ENCODE peak calls at places on chromosomes 7 and 10, in eight cellular contexts. One of them, this sample, is unnamed.

GRCh38 chr7:156819733-156820295 is 73.2 kb downstream of the LMBR1 start:
- DNase-seq in activated T-helper 1 cell treated with anti-CD3 and anti-CD28 coated beads, Interleukin-12 subunit alpha, Interleukin-12 subunit beta, Interleukin-2, Interleukin-4 antibody, amounts not matched to agents 30 ng/mL and 10 ng/mL and 1 ng/mL, durations not matched to agents 14 hours and 24 hours and 36 hours: no peak
- DNase-seq in head of caudate nucleus: no peak
- DNase-seq in aorta: no peak
- DNase-seq in Panc1: no peak
- DNase-seq in EL: no peak
- DNase-seq in DMS153: no peak
- DNase-seq in stimulated activated CD4-positive, alpha-beta T cell treated with anti-CD3 and anti-CD28 coated beads, TNF-alpha, amount 100 ng/mL, for 24 hours: no peak
- DNase-seq in this sample: no peak

GRCh38 chr10:33353334-33353733 is 18.9 kb upstream of the NRP1 start:
- DNase-seq in head of caudate nucleus: peak; percentile 47
- DNase-seq in activated T-helper 1 cell treated with anti-CD3 and anti-CD28 coated beads, Interleukin-12 subunit alpha, Interleukin-12 subunit beta, Interleukin-2, Interleukin-4 antibody, amounts not matched to agents 30 ng/mL and 10 ng/mL and 1 ng/mL, durations not matched to agents 14 hours and 24 hours and 36 hours: no peak
- DNase-seq in aorta: no peak
- DNase-seq in Panc1: no peak
- DNase-seq in EL: no peak
- DNase-seq in stimulated activated CD4-positive, alpha-beta T cell treated with anti-CD3 and anti-CD28 coated beads, TNF-alpha, amount 100 ng/mL, for 24 hours: no peak
- DNase-seq in DMS153: no peak
- DNase-seq in this sample: no peak

GRCh38 chr7:135773451-135773850 is 24.8 kb upstream of the FAM180A start:
- DNase-seq in head of caudate nucleus: no peak
- DNase-seq in EL: no peak
- DNase-seq in aorta: no peak
- DNase-seq in stimulated activated CD4-positive, alpha-beta T cell treated with anti-CD3 and anti-CD28 coated beads, TNF-alpha, amount 100 ng/mL, for 24 hours: no peak
- DNase-seq in DMS153: peak; percentile 74
- DNase-seq in Panc1: no peak
- DNase-seq in activated T-helper 1 cell treated with anti-CD3 and anti-CD28 coated beads, Interleukin-12 subunit alpha, Interleukin-12 subunit beta, Interleukin-2, Interleukin-4 antibody, amounts not matched to agents 30 ng/mL and 10 ng/mL and 1 ng/mL, durations not matched to agents 14 hours and 24 hours and 36 hours: no peak
- DNase-seq in this sample: no peak

GRCh38 chr7:98470131-98470985 is 69.5 kb upstream of the BAIAP2L1 start:
- DNase-seq in DMS153: no peak
- DNase-seq in activated T-helper 1 cell treated with anti-CD3 and anti-CD28 coated beads, Interleukin-12 subunit alpha, Interleukin-12 subunit beta, Interleukin-2, Interleukin-4 antibody, amounts not matched to agents 30 ng/mL and 10 ng/mL and 1 ng/mL, durations not matched to agents 14 hours and 24 hours and 36 hours: no peak
- DNase-seq in Panc1: no peak
- DNase-seq in head of caudate nucleus: no peak
- DNase-seq in EL: peak; percentile 9
- DNase-seq in aorta: peak; percentile 51
- DNase-seq in stimulated activated CD4-positive, alpha-beta T cell treated with anti-CD3 and anti-CD28 coated beads, TNF-alpha, amount 100 ng/mL, for 24 hours: no peak
- DNase-seq in this sample: no peak

GRCh38 chr10:102504179-102504975 is 605 bp downstream of the SUFU start:
- DNase-seq in Panc1: no peak
- DNase-seq in head of caudate nucleus: peak; percentile 36
- DNase-seq in stimulated activated CD4-positive, alpha-beta T cell treated with anti-CD3 and anti-CD28 coated beads, TNF-alpha, amount 100 ng/mL, for 24 hours: no peak
- DNase-seq in activated T-helper 1 cell treated with anti-CD3 and anti-CD28 coated beads, Interleukin-12 subunit alpha, Interleukin-12 subunit beta, Interleukin-2, Interleukin-4 antibody, amounts not matched to agents 30 ng/mL and 10 ng/mL and 1 ng/mL, durations not matched to agents 14 hours and 24 hours and 36 hours: peak; percentile 8
- DNase-seq in DMS153: no peak
- DNase-seq in EL: peak; percentile 31
- DNase-seq in aorta: peak; percentile 68
- DNase-seq in this sample: no peak

GRCh38 chr10:86753056-86753455 is 3.4 kb upstream of the BMPR1A start:
- DNase-seq in Panc1: no peak
- DNase-seq in aorta: no peak
- DNase-seq in stimulated activated CD4-positive, alpha-beta T cell treated with anti-CD3 and anti-CD28 coated beads, TNF-alpha, amount 100 ng/mL, for 24 hours: no peak
- DNase-seq in DMS153: no peak
- DNase-seq in activated T-helper 1 cell treated with anti-CD3 and anti-CD28 coated beads, Interleukin-12 subunit alpha, Interleukin-12 subunit beta, Interleukin-2, Interleukin-4 antibody, amounts not matched to agents 30 ng/mL and 10 ng/mL and 1 ng/mL, durations not matched to agents 14 hours and 24 hours and 36 hours: no peak
- DNase-seq in EL: no peak
- DNase-seq in head of caudate nucleus: no peak
- DNase-seq in this sample: no peak

GRCh38 chr7:100829150-100829716 is 1.9 kb upstream of the EPHB4 start:
- DNase-seq in activated T-helper 1 cell treated with anti-CD3 and anti-CD28 coated beads, Interleukin-12 subunit alpha, Interleukin-12 subunit beta, Interleukin-2, Interleukin-4 antibody, amounts not matched to agents 30 ng/mL and 10 ng/mL and 1 ng/mL, durations not matched to agents 14 hours and 24 hours and 36 hours: no peak
- DNase-seq in stimulated activated CD4-positive, alpha-beta T cell treated with anti-CD3 and anti-CD28 coated beads, TNF-alpha, amount 100 ng/mL, for 24 hours: no peak
- DNase-seq in EL: no peak
- DNase-seq in aorta: peak; percentile 45
- DNase-seq in head of caudate nucleus: no peak
- DNase-seq in Panc1: no peak
- DNase-seq in DMS153: no peak
- DNase-seq in this sample: no peak

GRCh38 chr7:142889825-142890224 is 4.3 kb upstream of the TRPV6 start:
- DNase-seq in activated T-helper 1 cell treated with anti-CD3 and anti-CD28 coated beads, Interleukin-12 subunit alpha, Interleukin-12 subunit beta, Interleukin-2, Interleukin-4 antibody, amounts not matched to agents 30 ng/mL and 10 ng/mL and 1 ng/mL, durations not matched to agents 14 hours and 24 hours and 36 hours: no peak
- DNase-seq in stimulated activated CD4-positive, alpha-beta T cell treated with anti-CD3 and anti-CD28 coated beads, TNF-alpha, amount 100 ng/mL, for 24 hours: no peak
- DNase-seq in Panc1: no peak
- DNase-seq in DMS153: no peak
- DNase-seq in head of caudate nucleus: no peak
- DNase-seq in aorta: no peak
- DNase-seq in EL: no peak
- DNase-seq in this sample: no peak

GRCh38 chr10:59622320-59622901 is 87.2 kb downstream of the SLC16A9 start:
- DNase-seq in activated T-helper 1 cell treated with anti-CD3 and anti-CD28 coated beads, Interleukin-12 subunit alpha, Interleukin-12 subunit beta, Interleukin-2, Interleukin-4 antibody, amounts not matched to agents 30 ng/mL and 10 ng/mL and 1 ng/mL, durations not matched to agents 14 hours and 24 hours and 36 hours: no peak
- DNase-seq in stimulated activated CD4-positive, alpha-beta T cell treated with anti-CD3 and anti-CD28 coated beads, TNF-alpha, amount 100 ng/mL, for 24 hours: no peak
- DNase-seq in DMS153: no peak
- DNase-seq in head of caudate nucleus: peak; percentile 74
- DNase-seq in aorta: no peak
- DNase-seq in EL: peak; percentile 45
- DNase-seq in Panc1: peak; percentile 32
- DNase-seq in this sample: peak; percentile 17

GRCh38 chr7:14988941-14989340 is 86.4 kb upstream of the DGKB start:
- DNase-seq in activated T-helper 1 cell treated with anti-CD3 and anti-CD28 coated beads, Interleukin-12 subunit alpha, Interleukin-12 subunit beta, Interleukin-2, Interleukin-4 antibody, amounts not matched to agents 30 ng/mL and 10 ng/mL and 1 ng/mL, durations not matched to agents 14 hours and 24 hours and 36 hours: no peak
- DNase-seq in Panc1: no peak
- DNase-seq in head of caudate nucleus: no peak
- DNase-seq in DMS153: no peak
- DNase-seq in EL: no peak
- DNase-seq in stimulated activated CD4-positive, alpha-beta T cell treated with anti-CD3 and anti-CD28 coated beads, TNF-alpha, amount 100 ng/mL, for 24 hours: no peak
- DNase-seq in aorta: no peak
- DNase-seq in this sample: peak; percentile 4

GRCh38 chr7:68853254-68853653 is 745.0 kb upstream of the AUTS2 start:
- DNase-seq in EL: no peak
- DNase-seq in DMS153: no peak
- DNase-seq in aorta: no peak
- DNase-seq in Panc1: no peak
- DNase-seq in stimulated activated CD4-positive, alpha-beta T cell treated with anti-CD3 and anti-CD28 coated beads, TNF-alpha, amount 100 ng/mL, for 24 hours: no peak
- DNase-seq in activated T-helper 1 cell treated with anti-CD3 and anti-CD28 coated beads, Interleukin-12 subunit alpha, Interleukin-12 subunit beta, Interleukin-2, Interleukin-4 antibody, amounts not matched to agents 30 ng/mL and 10 ng/mL and 1 ng/mL, durations not matched to agents 14 hours and 24 hours and 36 hours: no peak
- DNase-seq in head of caudate nucleus: peak; percentile 41
- DNase-seq in this sample: no peak

GRCh38 chr7:86469680-86470295 is 173.9 kb upstream of the GRM3 start:
- DNase-seq in DMS153: peak; percentile 61
- DNase-seq in aorta: peak; percentile 43
- DNase-seq in activated T-helper 1 cell treated with anti-CD3 and anti-CD28 coated beads, Interleukin-12 subunit alpha, Interleukin-12 subunit beta, Interleukin-2, Interleukin-4 antibody, amounts not matched to agents 30 ng/mL and 10 ng/mL and 1 ng/mL, durations not matched to agents 14 hours and 24 hours and 36 hours: peak; percentile 23
- DNase-seq in head of caudate nucleus: peak; percentile 75
- DNase-seq in EL: peak; percentile 60
- DNase-seq in Panc1: peak; percentile 76
- DNase-seq in stimulated activated CD4-positive, alpha-beta T cell treated with anti-CD3 and anti-CD28 coated beads, TNF-alpha, amount 100 ng/mL, for 24 hours: peak; percentile 1
- DNase-seq in this sample: no peak

GRCh38 chr10:43957267-43958070 is 308.8 kb upstream of the ZNF32 start:
- DNase-seq in activated T-helper 1 cell treated with anti-CD3 and anti-CD28 coated beads, Interleukin-12 subunit alpha, Interleukin-12 subunit beta, Interleukin-2, Interleukin-4 antibody, amounts not matched to agents 30 ng/mL and 10 ng/mL and 1 ng/mL, durations not matched to agents 14 hours and 24 hours and 36 hours: no peak
- DNase-seq in DMS153: no peak
- DNase-seq in stimulated activated CD4-positive, alpha-beta T cell treated with anti-CD3 and anti-CD28 coated beads, TNF-alpha, amount 100 ng/mL, for 24 hours: no peak
- DNase-seq in Panc1: no peak
- DNase-seq in EL: no peak
- DNase-seq in head of caudate nucleus: no peak
- DNase-seq in aorta: no peak
- DNase-seq in this sample: no peak

GRCh38 chr7:73822319-73823173 is 8.2 kb upstream of the CLDN4 start:
- DNase-seq in EL: peak; percentile 99
- DNase-seq in aorta: peak; percentile 54
- DNase-seq in Panc1: peak; percentile 99
- DNase-seq in activated T-helper 1 cell treated with anti-CD3 and anti-CD28 coated beads, Interleukin-12 subunit alpha, Interleukin-12 subunit beta, Interleukin-2, Interleukin-4 antibody, amounts not matched to agents 30 ng/mL and 10 ng/mL and 1 ng/mL, durations not matched to agents 14 hours and 24 hours and 36 hours: no peak
- DNase-seq in head of caudate nucleus: no peak
- DNase-seq in stimulated activated CD4-positive, alpha-beta T cell treated with anti-CD3 and anti-CD28 coated beads, TNF-alpha, amount 100 ng/mL, for 24 hours: no peak
- DNase-seq in DMS153: peak; percentile 54
- DNase-seq in this sample: peak; percentile 82

GRCh38 chr10:9066152-9066551 is 1011.7 kb downstream of the GATA3 start:
- DNase-seq in head of caudate nucleus: no peak
- DNase-seq in activated T-helper 1 cell treated with anti-CD3 and anti-CD28 coated beads, Interleukin-12 subunit alpha, Interleukin-12 subunit beta, Interleukin-2, Interleukin-4 antibody, amounts not matched to agents 30 ng/mL and 10 ng/mL and 1 ng/mL, durations not matched to agents 14 hours and 24 hours and 36 hours: no peak
- DNase-seq in EL: no peak
- DNase-seq in stimulated activated CD4-positive, alpha-beta T cell treated with anti-CD3 and anti-CD28 coated beads, TNF-alpha, amount 100 ng/mL, for 24 hours: no peak
- DNase-seq in Panc1: no peak
- DNase-seq in aorta: no peak
- DNase-seq in DMS153: no peak
- DNase-seq in this sample: no peak

GRCh38 chr10:104345941-104346340 is 7.7 kb upstream of the ITPRIP start:
- DNase-seq in Panc1: no peak
- DNase-seq in aorta: no peak
- DNase-seq in EL: no peak
- DNase-seq in activated T-helper 1 cell treated with anti-CD3 and anti-CD28 coated beads, Interleukin-12 subunit alpha, Interleukin-12 subunit beta, Interleukin-2, Interleukin-4 antibody, amounts not matched to agents 30 ng/mL and 10 ng/mL and 1 ng/mL, durations not matched to agents 14 hours and 24 hours and 36 hours: no peak
- DNase-seq in head of caudate nucleus: no peak
- DNase-seq in DMS153: no peak
- DNase-seq in stimulated activated CD4-positive, alpha-beta T cell treated with anti-CD3 and anti-CD28 coated beads, TNF-alpha, amount 100 ng/mL, for 24 hours: no peak
- DNase-seq in this sample: no peak

GRCh38 chr10:119206603-119207366 is 586 bp upstream of the GRK5 start:
- DNase-seq in Panc1: no peak
- DNase-seq in activated T-helper 1 cell treated with anti-CD3 and anti-CD28 coated beads, Interleukin-12 subunit alpha, Interleukin-12 subunit beta, Interleukin-2, Interleukin-4 antibody, amounts not matched to agents 30 ng/mL and 10 ng/mL and 1 ng/mL, durations not matched to agents 14 hours and 24 hours and 36 hours: peak; percentile 62
- DNase-seq in DMS153: peak; percentile 25
- DNase-seq in EL: peak; percentile 75
- DNase-seq in aorta: peak; percentile 84
- DNase-seq in stimulated activated CD4-positive, alpha-beta T cell treated with anti-CD3 and anti-CD28 coated beads, TNF-alpha, amount 100 ng/mL, for 24 hours: peak; percentile 42
- DNase-seq in head of caudate nucleus: peak; percentile 79
- DNase-seq in this sample: no peak

GRCh38 chr7:139936760-139937310 is 107.8 kb downstream of the TBXAS1 start:
- DNase-seq in Panc1: no peak
- DNase-seq in stimulated activated CD4-positive, alpha-beta T cell treated with anti-CD3 and anti-CD28 coated beads, TNF-alpha, amount 100 ng/mL, for 24 hours: no peak
- DNase-seq in head of caudate nucleus: no peak
- DNase-seq in EL: peak; percentile 39
- DNase-seq in DMS153: no peak
- DNase-seq in activated T-helper 1 cell treated with anti-CD3 and anti-CD28 coated beads, Interleukin-12 subunit alpha, Interleukin-12 subunit beta, Interleukin-2, Interleukin-4 antibody, amounts not matched to agents 30 ng/mL and 10 ng/mL and 1 ng/mL, durations not matched to agents 14 hours and 24 hours and 36 hours: no peak
- DNase-seq in aorta: no peak
- DNase-seq in this sample: peak; percentile 39

GRCh38 chr10:99372546-99373271 is 43.6 kb downstream of the CNNM1 start:
- DNase-seq in head of caudate nucleus: no peak
- DNase-seq in DMS153: no peak
- DNase-seq in stimulated activated CD4-positive, alpha-beta T cell treated with anti-CD3 and anti-CD28 coated beads, TNF-alpha, amount 100 ng/mL, for 24 hours: no peak
- DNase-seq in EL: peak; percentile 76
- DNase-seq in aorta: no peak
- DNase-seq in Panc1: no peak
- DNase-seq in activated T-helper 1 cell treated with anti-CD3 and anti-CD28 coated beads, Interleukin-12 subunit alpha, Interleukin-12 subunit beta, Interleukin-2, Interleukin-4 antibody, amounts not matched to agents 30 ng/mL and 10 ng/mL and 1 ng/mL, durations not matched to agents 14 hours and 24 hours and 36 hours: no peak
- DNase-seq in this sample: peak; percentile 64

GRCh38 chr7:110922906-110923305 is 168.0 kb upstream of the LRRN3 start:
- DNase-seq in Panc1: no peak
- DNase-seq in stimulated activated CD4-positive, alpha-beta T cell treated with anti-CD3 and anti-CD28 coated beads, TNF-alpha, amount 100 ng/mL, for 24 hours: no peak
- DNase-seq in aorta: no peak
- DNase-seq in activated T-helper 1 cell treated with anti-CD3 and anti-CD28 coated beads, Interleukin-12 subunit alpha, Interleukin-12 subunit beta, Interleukin-2, Interleukin-4 antibody, amounts not matched to agents 30 ng/mL and 10 ng/mL and 1 ng/mL, durations not matched to agents 14 hours and 24 hours and 36 hours: no peak
- DNase-seq in head of caudate nucleus: no peak
- DNase-seq in DMS153: no peak
- DNase-seq in EL: peak; percentile 66
- DNase-seq in this sample: no peak

GRCh38 chr10:1128649-1129048 is 72.5 kb downstream of the WDR37 start:
- DNase-seq in DMS153: no peak
- DNase-seq in head of caudate nucleus: no peak
- DNase-seq in EL: no peak
- DNase-seq in Panc1: no peak
- DNase-seq in activated T-helper 1 cell treated with anti-CD3 and anti-CD28 coated beads, Interleukin-12 subunit alpha, Interleukin-12 subunit beta, Interleukin-2, Interleukin-4 antibody, amounts not matched to agents 30 ng/mL and 10 ng/mL and 1 ng/mL, durations not matched to agents 14 hours and 24 hours and 36 hours: no peak
- DNase-seq in aorta: no peak
- DNase-seq in stimulated activated CD4-positive, alpha-beta T cell treated with anti-CD3 and anti-CD28 coated beads, TNF-alpha, amount 100 ng/mL, for 24 hours: no peak
- DNase-seq in this sample: no peak

GRCh38 chr7:39357648-39358047 is 208.6 kb upstream of the YAE1 start:
- DNase-seq in activated T-helper 1 cell treated with anti-CD3 and anti-CD28 coated beads, Interleukin-12 subunit alpha, Interleukin-12 subunit beta, Interleukin-2, Interleukin-4 antibody, amounts not matched to agents 30 ng/mL and 10 ng/mL and 1 ng/mL, durations not matched to agents 14 hours and 24 hours and 36 hours: no peak
- DNase-seq in Panc1: no peak
- DNase-seq in stimulated activated CD4-positive, alpha-beta T cell treated with anti-CD3 and anti-CD28 coated beads, TNF-alpha, amount 100 ng/mL, for 24 hours: no peak
- DNase-seq in aorta: no peak
- DNase-seq in EL: no peak
- DNase-seq in head of caudate nucleus: no peak
- DNase-seq in DMS153: no peak
- DNase-seq in this sample: no peak

GRCh38 chr7:74302745-74303221 is 13.6 kb downstream of the CLIP2 start:
- DNase-seq in EL: no peak
- DNase-seq in stimulated activated CD4-positive, alpha-beta T cell treated with anti-CD3 and anti-CD28 coated beads, TNF-alpha, amount 100 ng/mL, for 24 hours: no peak
- DNase-seq in DMS153: no peak
- DNase-seq in Panc1: no peak
- DNase-seq in activated T-helper 1 cell treated with anti-CD3 and anti-CD28 coated beads, Interleukin-12 subunit alpha, Interleukin-12 subunit beta, Interleukin-2, Interleukin-4 antibody, amounts not matched to agents 30 ng/mL and 10 ng/mL and 1 ng/mL, durations not matched to agents 14 hours and 24 hours and 36 hours: no peak
- DNase-seq in aorta: no peak
- DNase-seq in head of caudate nucleus: peak; percentile 37
- DNase-seq in this sample: no peak

GRCh38 chr7:42790196-42790595 is 121.7 kb downstream of the C7orf25 start:
- DNase-seq in stimulated activated CD4-positive, alpha-beta T cell treated with anti-CD3 and anti-CD28 coated beads, TNF-alpha, amount 100 ng/mL, for 24 hours: no peak
- DNase-seq in DMS153: no peak
- DNase-seq in Panc1: no peak
- DNase-seq in aorta: no peak
- DNase-seq in EL: peak; percentile 30
- DNase-seq in activated T-helper 1 cell treated with anti-CD3 and anti-CD28 coated beads, Interleukin-12 subunit alpha, Interleukin-12 subunit beta, Interleukin-2, Interleukin-4 antibody, amounts not matched to agents 30 ng/mL and 10 ng/mL and 1 ng/mL, durations not matched to agents 14 hours and 24 hours and 36 hours: no peak
- DNase-seq in head of caudate nucleus: no peak
- DNase-seq in this sample: no peak

GRCh38 chr10:52447931-52448353 is 133.9 kb downstream of the DKK1 start:
- DNase-seq in aorta: no peak
- DNase-seq in EL: peak; percentile 77
- DNase-seq in activated T-helper 1 cell treated with anti-CD3 and anti-CD28 coated beads, Interleukin-12 subunit alpha, Interleukin-12 subunit beta, Interleukin-2, Interleukin-4 antibody, amounts not matched to agents 30 ng/mL and 10 ng/mL and 1 ng/mL, durations not matched to agents 14 hours and 24 hours and 36 hours: no peak
- DNase-seq in DMS153: no peak
- DNase-seq in Panc1: no peak
- DNase-seq in head of caudate nucleus: no peak
- DNase-seq in stimulated activated CD4-positive, alpha-beta T cell treated with anti-CD3 and anti-CD28 coated beads, TNF-alpha, amount 100 ng/mL, for 24 hours: no peak
- DNase-seq in this sample: no peak

GRCh38 chr7:105878746-105879605 is 2.6 kb upstream of the ATXN7L1 start:
- DNase-seq in Panc1: no peak
- DNase-seq in activated T-helper 1 cell treated with anti-CD3 and anti-CD28 coated beads, Interleukin-12 subunit alpha, Interleukin-12 subunit beta, Interleukin-2, Interleukin-4 antibody, amounts not matched to agents 30 ng/mL and 10 ng/mL and 1 ng/mL, durations not matched to agents 14 hours and 24 hours and 36 hours: no peak
- DNase-seq in EL: no peak
- DNase-seq in head of caudate nucleus: no peak
- DNase-seq in aorta: no peak
- DNase-seq in DMS153: no peak
- DNase-seq in stimulated activated CD4-positive, alpha-beta T cell treated with anti-CD3 and anti-CD28 coated beads, TNF-alpha, amount 100 ng/mL, for 24 hours: no peak
- DNase-seq in this sample: no peak

GRCh38 chr7:127437772-127438330 is 45.3 kb upstream of the ZNF800 start:
- DNase-seq in stimulated activated CD4-positive, alpha-beta T cell treated with anti-CD3 and anti-CD28 coated beads, TNF-alpha, amount 100 ng/mL, for 24 hours: no peak
- DNase-seq in aorta: no peak
- DNase-seq in head of caudate nucleus: no peak
- DNase-seq in Panc1: no peak
- DNase-seq in DMS153: no peak
- DNase-seq in EL: peak; percentile 84
- DNase-seq in activated T-helper 1 cell treated with anti-CD3 and anti-CD28 coated beads, Interleukin-12 subunit alpha, Interleukin-12 subunit beta, Interleukin-2, Interleukin-4 antibody, amounts not matched to agents 30 ng/mL and 10 ng/mL and 1 ng/mL, durations not matched to agents 14 hours and 24 hours and 36 hours: no peak
- DNase-seq in this sample: peak; percentile 55

GRCh38 chr10:6969659-6970058 is 389.6 kb upstream of the PRKCQ start:
- DNase-seq in stimulated activated CD4-positive, alpha-beta T cell treated with anti-CD3 and anti-CD28 coated beads, TNF-alpha, amount 100 ng/mL, for 24 hours: no peak
- DNase-seq in Panc1: no peak
- DNase-seq in DMS153: no peak
- DNase-seq in aorta: no peak
- DNase-seq in activated T-helper 1 cell treated with anti-CD3 and anti-CD28 coated beads, Interleukin-12 subunit alpha, Interleukin-12 subunit beta, Interleukin-2, Interleukin-4 antibody, amounts not matched to agents 30 ng/mL and 10 ng/mL and 1 ng/mL, durations not matched to agents 14 hours and 24 hours and 36 hours: no peak
- DNase-seq in head of caudate nucleus: no peak
- DNase-seq in EL: no peak
- DNase-seq in this sample: no peak

GRCh38 chr7:1922870-1923236 is 252.8 kb downstream of the ELFN1 start:
- DNase-seq in DMS153: no peak
- DNase-seq in Panc1: no peak
- DNase-seq in stimulated activated CD4-positive, alpha-beta T cell treated with anti-CD3 and anti-CD28 coated beads, TNF-alpha, amount 100 ng/mL, for 24 hours: no peak
- DNase-seq in aorta: no peak
- DNase-seq in activated T-helper 1 cell treated with anti-CD3 and anti-CD28 coated beads, Interleukin-12 subunit alpha, Interleukin-12 subunit beta, Interleukin-2, Interleukin-4 antibody, amounts not matched to agents 30 ng/mL and 10 ng/mL and 1 ng/mL, durations not matched to agents 14 hours and 24 hours and 36 hours: no peak
- DNase-seq in EL: no peak
- DNase-seq in head of caudate nucleus: no peak
- DNase-seq in this sample: no peak

GRCh38 chr7:9507281-9507680 is 1073.9 kb downstream of the NXPH1 start:
- DNase-seq in Panc1: no peak
- DNase-seq in stimulated activated CD4-positive, alpha-beta T cell treated with anti-CD3 and anti-CD28 coated beads, TNF-alpha, amount 100 ng/mL, for 24 hours: no peak
- DNase-seq in DMS153: no peak
- DNase-seq in activated T-helper 1 cell treated with anti-CD3 and anti-CD28 coated beads, Interleukin-12 subunit alpha, Interleukin-12 subunit beta, Interleukin-2, Interleukin-4 antibody, amounts not matched to agents 30 ng/mL and 10 ng/mL and 1 ng/mL, durations not matched to agents 14 hours and 24 hours and 36 hours: no peak
- DNase-seq in EL: no peak
- DNase-seq in aorta: no peak
- DNase-seq in head of caudate nucleus: no peak
- DNase-seq in this sample: no peak

GRCh38 chr10:33145451-33146188 is 187.6 kb upstream of the ITGB1 start:
- DNase-seq in aorta: no peak
- DNase-seq in EL: no peak
- DNase-seq in activated T-helper 1 cell treated with anti-CD3 and anti-CD28 coated beads, Interleukin-12 subunit alpha, Interleukin-12 subunit beta, Interleukin-2, Interleukin-4 antibody, amounts not matched to agents 30 ng/mL and 10 ng/mL and 1 ng/mL, durations not matched to agents 14 hours and 24 hours and 36 hours: no peak
- DNase-seq in head of caudate nucleus: no peak
- DNase-seq in DMS153: no peak
- DNase-seq in Panc1: no peak
- DNase-seq in stimulated activated CD4-positive, alpha-beta T cell treated with anti-CD3 and anti-CD28 coated beads, TNF-alpha, amount 100 ng/mL, for 24 hours: no peak
- DNase-seq in this sample: no peak

GRCh38 chr7:122211362-122211761 is 67.3 kb upstream of the AASS start:
- DNase-seq in stimulated activated CD4-positive, alpha-beta T cell treated with anti-CD3 and anti-CD28 coated beads, TNF-alpha, amount 100 ng/mL, for 24 hours: no peak
- DNase-seq in aorta: no peak
- DNase-seq in DMS153: no peak
- DNase-seq in EL: no peak
- DNase-seq in Panc1: no peak
- DNase-seq in activated T-helper 1 cell treated with anti-CD3 and anti-CD28 coated beads, Interleukin-12 subunit alpha, Interleukin-12 subunit beta, Interleukin-2, Interleukin-4 antibody, amounts not matched to agents 30 ng/mL and 10 ng/mL and 1 ng/mL, durations not matched to agents 14 hours and 24 hours and 36 hours: no peak
- DNase-seq in head of caudate nucleus: no peak
- DNase-seq in this sample: no peak

This sample was measured in AG09309.